ENCODE peak calls at places on chromosomes 2 and 18, in six cellular contexts. L, J, O, K, D and Z are unnamed samples.

GRCh38 chr2:5959836-5960820 is 267.9 kb downstream of the SOX11 start:
- DNase-seq in L (no peak), J (no peak), O (no peak), K (no peak), D (no peak), Z (no peak)

GRCh38 chr18:42614619-42615293 is 500.7 kb downstream of the RIT2 start:
- DNase-seq in L (no peak), J (no peak), O (no peak), K (no peak), D (peak; percentile 69), Z (no peak)

GRCh38 chr2:64036343-64036742 is 17.1 kb upstream of the VPS54 start:
- DNase-seq in L (no peak), J (no peak), O (peak; percentile 39), K (no peak), D (no peak), Z (no peak)

GRCh38 chr2:96505231-96505889 is at the start of gene NEURL3:
- DNase-seq in L (no peak), J (no peak), O (no peak), K (peak; percentile 75), D (peak; percentile 17), Z (peak; percentile 22)

GRCh38 chr2:235553696-235554100 is 59.9 kb downstream of the AGAP1 start:
- DNase-seq in L (no peak), J (peak; percentile 17), O (no peak), K (no peak), D (no peak), Z (no peak)

GRCh38 chr2:236715511-236715961 is 145.9 kb downstream of the ACKR3 start:
- DNase-seq in L (no peak), J (no peak), O (no peak), K (no peak), D (no peak), Z (no peak)

GRCh38 chr2:220165401-220165800 is 538.0 kb downstream of the SLC4A3 start:
- DNase-seq in L (peak; percentile 59), J (no peak), O (no peak), K (no peak), D (no peak), Z (no peak)

GRCh38 chr2:188291142-188291616 is 495 bp upstream of the GULP1 start:
- DNase-seq in L (no peak), J (no peak), O (no peak), K (peak; percentile 22), D (peak; percentile 74), Z (no peak)

GRCh38 chr2:66853585-66853984 is 418.7 kb downstream of the MEIS1 start:
- DNase-seq in L (no peak), J (no peak), O (no peak), K (no peak), D (no peak), Z (no peak)

GRCh38 chr2:2877427-2877826 is 500.2 kb downstream of the EIPR1 start:
- DNase-seq in L (no peak), J (no peak), O (no peak), K (no peak), D (no peak), Z (no peak)

GRCh38 chr2:136381722-136382633 is 264.0 kb upstream of the CXCR4 start:
- DNase-seq in L (no peak), J (no peak), O (no peak), K (no peak), D (no peak), Z (no peak)

GRCh38 chr2:36371070-36371962 is 15.7 kb downstream of the CRIM1 start:
- DNase-seq in L (no peak), J (no peak), O (no peak), K (no peak), D (no peak), Z (no peak)

GRCh38 chr2:48398285-48399135 is 131.4 kb upstream of the STON1 start:
- DNase-seq in L (peak; percentile 17), J (peak; percentile 33), O (no peak), K (no peak), D (no peak), Z (no peak)

DNA sequence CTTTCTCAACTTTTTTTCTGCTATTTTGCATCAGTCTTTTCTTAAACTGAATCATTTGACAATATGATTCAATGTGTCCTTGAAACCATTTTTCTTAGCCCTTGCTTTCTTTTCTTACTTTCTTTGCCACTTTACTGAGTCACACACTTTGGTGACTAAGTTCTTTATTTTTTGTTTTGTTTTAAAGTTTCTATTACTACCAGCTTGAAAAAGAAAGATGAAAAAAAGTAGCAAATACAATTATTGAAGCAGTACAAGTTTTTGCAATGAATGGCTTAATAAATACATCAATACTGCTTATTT is 116.5 kb downstream of the DOCK10 start:
- DNase-seq in L (no peak), J (no peak), O (no peak), K (no peak), D (no peak), Z (no peak)
- TF ChIP-seq REST in L (no peak), J (no peak), O (no peak), K (no peak), D (no peak), Z (no peak)

GRCh38 chr2:227517724-227518123 is 45.8 kb downstream of the AGFG1 start:
- DNase-seq in L (no peak), J (no peak), O (no peak), K (no peak), D (no peak), Z (no peak)

GRCh38 chr2:227513113-227513512 is 41.2 kb downstream of the AGFG1 start:
- DNase-seq in L (no peak), J (peak; percentile 23), O (no peak), K (no peak), D (peak; percentile 13), Z (no peak)

GRCh38 chr2:227511955-227512354 is 40.0 kb downstream of the AGFG1 start:
- DNase-seq in L (no peak), J (no peak), O (no peak), K (no peak), D (no peak), Z (no peak)

GRCh38 chr2:227511239-227511930 is 39.4 kb downstream of the AGFG1 start:
- DNase-seq in L (no peak), J (peak; percentile 34), O (no peak), K (no peak), D (no peak), Z (no peak)

GRCh38 chr2:227515742-227516141 is 43.8 kb downstream of the AGFG1 start:
- DNase-seq in L (no peak), J (no peak), O (no peak), K (no peak), D (no peak), Z (no peak)
- TF ChIP-seq REST in L (no peak), J (no peak), O (no peak), K (no peak), D (no peak), Z (no peak)

DNA sequence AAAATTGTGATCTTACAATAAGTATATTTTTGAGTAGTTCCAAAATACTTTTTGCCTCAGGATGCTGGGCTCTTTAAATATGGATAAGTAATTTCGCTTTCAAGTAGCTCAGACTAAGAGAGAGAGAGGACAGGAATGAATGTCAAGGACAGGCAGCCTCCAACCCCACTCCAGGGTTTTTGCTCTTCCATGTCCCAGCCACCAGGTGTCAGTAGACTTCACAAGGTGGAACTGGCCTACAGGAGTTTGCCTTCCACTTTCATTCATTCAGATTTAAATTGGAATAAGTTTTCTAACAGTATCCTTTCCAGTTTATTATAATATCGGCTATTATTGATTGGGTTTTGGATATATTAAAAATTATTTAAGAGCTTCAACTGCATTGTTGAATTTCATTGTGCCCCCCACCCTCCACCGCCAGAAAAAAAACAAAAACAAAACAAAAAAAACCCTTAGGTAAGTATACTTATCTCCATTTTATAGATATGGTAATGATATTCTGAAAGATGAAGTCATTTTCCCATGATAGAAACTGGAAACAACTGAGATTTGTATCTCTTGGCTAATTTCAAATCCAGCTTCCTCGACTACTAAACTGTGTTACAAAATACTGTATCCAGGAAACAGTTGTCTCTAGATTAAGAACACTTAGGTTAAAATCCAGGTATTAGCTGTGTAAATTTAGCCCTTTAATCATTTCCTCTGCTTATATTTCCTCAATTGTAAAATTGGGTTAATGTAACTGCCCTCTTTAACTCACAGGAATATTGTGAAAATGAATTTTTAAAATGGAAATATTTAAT is 793.1 kb downstream of the ERBB4 start:
- DNase-seq in L (peak; percentile 84), J (peak; percentile 3), O (peak; percentile 43), K (peak; percentile 6), D (peak; percentile 65), Z (peak; percentile 51)
- TF ChIP-seq REST in L (no peak), J (no peak), O (no peak), K (no peak), D (no peak), Z (no peak)

GRCh38 chr2:13522917-13523821 is 806.4 kb downstream of the TRIB2 start:
- DNase-seq in L (peak; percentile 17), J (no peak), O (no peak), K (no peak), D (no peak), Z (no peak)
- TF ChIP-seq REST in L (no peak), J (no peak), O (no peak), K (no peak), D (no peak), Z (no peak)

GRCh38 chr2:101850450-101850849 is 141.3 kb upstream of the IL1R2 start:
- DNase-seq in L (no peak), J (no peak), O (no peak), K (no peak), D (no peak), Z (no peak)
- TF ChIP-seq REST in L (no peak), J (no peak), O (no peak), K (no peak), D (no peak), Z (no peak)

GRCh38 chr2:202178342-202178958 is 59.9 kb downstream of the SUMO1 start:
- DNase-seq in L (peak; percentile 94), J (peak; percentile 42), O (peak; percentile 58), K (peak; percentile 51), D (peak; percentile 68), Z (peak; percentile 50)
- TF ChIP-seq REST in L (no peak), J (no peak), O (no peak), K (no peak), D (no peak), Z (no peak)

DNA sequence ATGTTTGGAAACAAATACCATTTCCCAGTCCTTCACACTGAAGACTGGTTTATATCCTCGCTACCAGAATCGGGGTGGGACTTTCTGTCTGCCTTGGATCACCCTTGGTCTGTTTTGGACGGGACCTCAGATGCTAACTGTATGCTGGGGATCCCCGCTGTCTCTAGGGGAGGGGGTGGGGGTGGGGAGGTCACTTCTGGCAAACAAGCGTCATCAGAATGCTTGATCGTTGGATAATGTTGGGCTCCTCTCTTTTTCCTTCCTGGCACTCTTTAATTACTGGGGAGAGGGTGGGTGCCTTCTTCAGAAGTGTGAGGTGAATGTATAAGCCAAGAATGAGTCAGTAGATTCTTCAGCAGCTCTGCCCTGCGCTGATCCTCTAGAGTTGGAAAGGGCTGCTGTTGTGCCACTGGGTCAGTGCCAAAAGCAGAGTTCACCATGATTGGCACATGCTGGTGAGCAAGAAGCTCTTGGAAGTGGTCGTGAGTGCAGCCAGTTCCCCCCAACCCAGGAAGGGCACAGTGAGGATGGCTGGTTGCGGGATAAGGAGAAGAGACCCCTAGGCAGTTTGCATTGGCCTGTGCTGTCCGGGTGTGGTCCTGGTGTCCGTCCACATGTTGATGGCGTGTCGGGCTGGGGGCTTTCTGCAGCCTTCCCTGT is 32.2 kb downstream of the DGKD start:
- DNase-seq in L (no peak), J (no peak), O (no peak), K (peak; percentile 38), D (no peak), Z (no peak)
- TF ChIP-seq REST in L (no peak), J (no peak), O (no peak), K (no peak), D (no peak), Z (no peak)